ENCODE peak calls at places on chromosomes 2 and 18, in six cellular contexts. A is tibial nerve; Y is upper lobe of left lung; L is stomach; V is left ventricle myocardium inferior; E is CD8-positive, alpha-beta T cell. U is an unnamed sample. For H3K9me3, the result is how much of the 10 kb centered on the place peaks cover.

GRCh38 chr2:27833931-27834330 is 56.3 kb downstream of the RBKS start:
- DNase-seq in A (no peak), Y (no peak), L (no peak), V (no peak), E (no peak), U (no peak)

GRCh38 chr2:122707224-122707824 is 951.9 kb downstream of the TSN start:
- DNase-seq in A (no peak), Y (no peak), L (no peak), V (no peak), E (no peak), U (no peak)

GRCh38 chr2:150824118-150824517 is 336.7 kb upstream of the RND3 start:
- DNase-seq in A (no peak), Y (no peak), L (no peak), V (no peak), E (no peak), U (no peak)

GRCh38 chr2:169315357-169315756 is 47.0 kb downstream of the LRP2 start:
- DNase-seq in A (no peak), Y (no peak), L (no peak), V (no peak), E (no peak), U (no peak)

GRCh38 chr2:903223-903900 is 47.3 kb upstream of the SNTG2 start:
- DNase-seq in A (no peak), Y (no peak), L (no peak), V (no peak), E (no peak), U (no peak)

GRCh38 chr18:46447323-46447722 is 209.7 kb downstream of the LOXHD1 start:
- DNase-seq in A (no peak), Y (no peak), L (no peak), V (no peak), E (no peak), U (no peak)

GRCh38 chr2:172389685-172390339 is 37.6 kb upstream of the ITGA6 start:
- DNase-seq in A (no peak), Y (no peak), L (no peak), V (no peak), E (no peak), U (no peak)

GRCh38 chr2:59383473-59383872 is 1142.3 kb upstream of the FANCL start:
- DNase-seq in A (no peak), Y (no peak), L (no peak), V (no peak), E (no peak), U (no peak)

GRCh38 chr18:415627-416612 is 84.6 kb downstream of the COLEC12 start:
- DNase-seq in A (no peak), Y (no peak), L (no peak), V (no peak), E (no peak), U (no peak)

GRCh38 chr18:9820719-9821118 is 65.1 kb upstream of the TXNDC2 start:
- DNase-seq in A (no peak), Y (no peak), L (no peak), V (no peak), E (no peak), U (no peak)

GRCh38 chr2:235594041-235594440 is 100.2 kb downstream of the AGAP1 start:
- DNase-seq in A (no peak), Y (no peak), L (no peak), V (no peak), E (no peak), U (no peak)

GRCh38 chr2:138572318-138572717 is 70.7 kb downstream of the SPOPL start:
- DNase-seq in A (no peak), Y (no peak), L (no peak), V (no peak), E (no peak), U (no peak)

GRCh38 chr2:18749912-18750526 is 160.7 kb upstream of the NT5C1B start:
- DNase-seq in A (peak), Y (no peak), L (peak), V (no peak), E (peak), U (no peak)

GRCh38 chr2:191631754-191632153 is 46.2 kb upstream of the NABP1 start:
- DNase-seq in A (no peak), Y (no peak), L (no peak), V (peak), E (no peak), U (no peak)

GRCh38 chr2:28648671-28649395 is 102.8 kb upstream of the PPP1CB start:
- DNase-seq in A (no peak), Y (no peak), L (no peak), V (no peak), E (no peak), U (no peak)

GRCh38 chr2:45028276-45028675 is 19.0 kb upstream of the SIX2 start:
- DNase-seq in A (no peak), Y (no peak), L (no peak), V (no peak), E (no peak), U (no peak)

GRCh38 chr2:46364797-46365457 is 67.7 kb downstream of the EPAS1 start:
- DNase-seq in A (no peak), Y (no peak), L (peak), V (no peak), E (peak), U (no peak)

GRCh38 chr2:63035686-63036085 is 14.9 kb upstream of the OTX1 start:
- DNase-seq in A (no peak), Y (no peak), L (no peak), V (no peak), E (no peak), U (no peak)

GRCh38 chr2:45138904-45139303 is 129.7 kb upstream of the SIX2 start:
- DNase-seq in A (no peak), Y (no peak), L (no peak), V (no peak), E (no peak), U (no peak)

GRCh38 chr2:66889632-66889882 is 454.6 kb downstream of the MEIS1 start:
- DNase-seq in A (no peak), Y (no peak), L (no peak), V (no peak), E (no peak), U (no peak)

GRCh38 chr2:220893411-220893810 is 678.7 kb downstream of the EPHA4 start:
- DNase-seq in A (no peak), Y (no peak), L (no peak), V (no peak), E (no peak), U (no peak)

GRCh38 chr18:67463829-67464228 is 52.7 kb downstream of the DSEL start:
- DNase-seq in A (no peak), Y (no peak), L (no peak), V (no peak), E (no peak), U (no peak)

GRCh38 chr18:9658111-9658641 is 43.8 kb upstream of the PPP4R1 start:
- DNase-seq in A (no peak), Y (no peak), L (no peak), V (no peak), E (no peak), U (no peak)

GRCh38 chr2:133956434-133956935 is 297.4 kb upstream of the MGAT5 start:
- DNase-seq in A (no peak), Y (no peak), L (no peak), V (no peak), E (no peak), U (no peak)

GRCh38 chr2:88097192-88097591 is 29.6 kb downstream of the SMYD1 start:
- DNase-seq in A (no peak), Y (no peak), L (no peak), V (no peak), E (no peak), U (no peak)

GRCh38 chr2:152236191-152236925 is 60.8 kb upstream of the STAM2 start:
- DNase-seq in A (no peak), Y (no peak), L (no peak), V (no peak), E (no peak), U (no peak)

DNA sequence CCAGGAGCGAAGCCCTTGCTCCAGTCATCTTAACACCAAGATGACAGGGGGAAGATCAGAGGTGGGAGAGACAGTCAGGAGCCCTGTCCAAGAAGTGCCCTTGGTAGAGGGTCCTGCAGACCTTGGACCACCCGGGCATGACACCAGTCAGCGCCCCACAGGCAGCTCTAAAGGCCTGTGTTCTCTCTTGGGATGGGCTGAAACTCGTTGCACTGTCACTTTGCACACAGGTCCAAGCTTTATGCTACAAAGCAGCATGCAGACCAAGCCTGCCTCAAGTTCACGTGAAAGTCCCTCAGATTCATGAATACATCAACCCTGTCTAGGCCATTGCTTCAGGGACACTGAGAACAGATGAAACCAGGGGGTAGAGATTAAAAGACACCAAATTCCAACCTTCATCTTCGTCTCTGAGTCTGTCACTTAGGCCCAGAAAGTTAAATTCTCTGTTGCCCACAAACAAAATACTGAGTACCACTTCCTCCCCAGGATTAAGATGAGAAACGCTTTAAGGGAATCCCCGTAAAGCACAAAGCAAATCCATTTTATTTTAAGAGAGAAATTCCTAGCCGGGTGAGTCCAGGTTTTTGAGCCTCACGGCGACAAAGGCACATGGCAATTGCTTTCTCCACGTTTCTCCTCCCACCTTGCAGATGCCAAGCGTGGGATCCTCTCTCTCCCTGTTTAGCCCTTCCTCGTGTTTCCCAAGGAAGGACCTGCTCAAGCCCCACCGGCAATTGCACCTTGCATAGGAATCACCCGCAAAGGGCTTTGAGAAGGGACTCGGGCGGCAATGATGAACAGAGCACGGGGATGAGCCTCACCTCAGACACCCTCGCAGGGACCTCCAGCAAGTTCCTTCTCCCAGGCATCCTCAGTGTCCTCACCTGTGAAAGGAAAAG is 75.0 kb upstream of the ID2 start:
- DNase-seq in A (no peak), Y (no peak), L (no peak), V (no peak), E (no peak), U (no peak)
- H3K27ac ChIP-seq in A (no peak), Y (no peak), L (no peak), V (no peak), E (no peak), U (no peak)

GRCh38 chr2:127157651-127158460 is 50.9 kb upstream of the BIN1 start:
- DNase-seq in A (no peak), Y (no peak), L (peak), V (no peak), E (no peak), U (no peak)
- TF ChIP-seq CTCF in A (no peak), Y (no peak), L (no peak), V (no peak), E (no peak), U (no peak)

GRCh38 chr2:125324273-125324672 is 1299.2 kb downstream of the CNTNAP5 start:
- DNase-seq in A (no peak), Y (no peak), L (no peak), V (no peak), E (no peak), U (no peak)

GRCh38 chr2:125313806-125314205 is 1288.7 kb downstream of the CNTNAP5 start:
- DNase-seq in A (no peak), Y (no peak), L (no peak), V (no peak), E (no peak), U (no peak)

GRCh38 chr2:125318740-125319139 is 1293.7 kb downstream of the CNTNAP5 start:
- DNase-seq in A (no peak), Y (no peak), L (no peak), V (no peak), E (no peak), U (no peak)
- H3K9me3 ChIP-seq in A (under half), Y (under half), L (under half), V (under half), E (under half), U (under half)

DNA sequence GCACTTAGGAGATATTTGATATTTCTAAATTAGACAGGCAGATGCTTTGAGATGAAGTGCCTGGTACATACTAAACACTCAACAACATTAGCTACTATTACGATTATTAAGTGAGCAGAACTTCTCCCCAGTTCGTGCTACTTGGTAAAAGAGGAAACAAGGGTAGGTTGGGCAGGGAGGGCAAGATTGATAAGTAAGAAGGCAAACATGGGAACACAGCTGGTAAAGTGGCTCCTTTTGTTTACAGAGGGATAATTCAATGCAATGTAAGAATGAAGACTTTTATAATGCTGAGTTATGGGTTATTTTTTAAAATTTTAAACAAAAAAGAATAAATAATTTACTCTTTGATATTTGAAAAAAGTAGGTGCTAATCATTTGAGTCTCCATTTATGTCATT is 15.9 kb upstream of the WIPF1 start:
- DNase-seq in A (no peak), Y (no peak), L (no peak), V (no peak), E (no peak), U (no peak)
- H3K27ac ChIP-seq in A (no peak), Y (no peak), L (no peak), V (no peak), E (no peak), U (no peak)

DNA sequence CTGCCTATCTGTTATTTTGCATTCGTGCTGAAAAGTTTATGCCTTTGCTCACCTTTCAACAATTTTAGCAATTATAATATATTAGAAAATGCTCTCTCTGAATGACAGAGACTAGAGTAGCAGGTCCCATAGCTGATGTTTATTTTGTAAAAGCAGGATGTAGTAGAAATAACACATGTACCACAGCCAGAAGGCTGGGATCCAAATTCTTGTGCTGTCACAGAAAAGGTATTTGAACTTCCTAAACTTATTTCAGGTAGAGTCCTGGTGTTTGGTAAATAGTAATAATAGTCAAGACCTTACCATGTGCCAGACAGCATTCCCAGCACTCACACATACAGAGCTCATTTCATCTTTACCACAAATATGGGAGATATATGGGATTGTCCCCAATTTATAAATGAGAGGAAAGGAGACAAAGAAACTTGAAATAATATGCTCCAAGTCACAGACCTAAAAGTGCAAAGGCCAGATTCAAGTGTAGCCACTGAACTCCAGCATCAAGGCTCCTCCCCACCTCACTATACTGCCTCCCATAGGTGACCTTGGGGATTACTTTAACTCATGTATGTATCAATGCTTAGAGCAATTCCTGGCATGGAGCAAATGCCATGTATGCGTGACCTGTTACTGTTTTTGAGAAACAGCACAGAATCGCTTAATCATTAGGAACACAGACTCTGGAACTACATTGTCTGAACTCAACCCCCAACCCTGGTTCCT is 284.7 kb upstream of the RAB12 start:
- DNase-seq in A (no peak), Y (no peak), L (no peak), V (no peak), E (no peak), U (no peak)
- TF ChIP-seq CTCF in A (no peak), Y (no peak), L (no peak), V (no peak), E (no peak), U (no peak)

GRCh38 chr2:5791371-5791770 is 99.2 kb downstream of the SOX11 start:
- DNase-seq in A (no peak), Y (no peak), L (no peak), V (no peak), E (no peak), U (no peak)

GRCh38 chr2:5794012-5794411 is 101.8 kb downstream of the SOX11 start:
- DNase-seq in A (no peak), Y (no peak), L (no peak), V (no peak), E (no peak), U (no peak)

DNA sequence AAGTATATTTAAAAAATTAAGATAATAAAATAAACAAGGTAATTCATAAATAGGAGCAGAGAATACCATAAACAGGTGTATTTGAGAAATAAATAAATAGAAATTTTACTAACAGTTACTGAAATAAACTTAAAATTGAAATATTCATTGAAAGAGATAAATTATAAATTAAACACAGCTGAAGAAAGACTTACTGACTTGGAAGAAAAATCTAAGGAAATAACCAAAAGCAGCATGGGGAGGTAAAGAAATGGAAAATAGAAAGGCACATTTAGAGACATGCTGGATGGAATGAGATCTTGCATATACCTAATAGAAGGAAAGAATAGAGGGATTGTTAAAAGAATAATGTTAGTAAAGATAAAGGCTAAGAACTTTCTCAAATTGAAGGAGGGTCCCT is 96.3 kb downstream of the SOX11 start:
- DNase-seq in A (no peak), Y (no peak), L (no peak), V (no peak), E (no peak), U (no peak)
- H3K9me3 ChIP-seq in A (half or more), Y (under half), L (under half), V (under half), E (under half), U (under half)

GRCh38 chr2:217622664-217623063 is 380.1 kb downstream of the TNS1 start:
- DNase-seq in A (no peak), Y (no peak), L (no peak), V (no peak), E (no peak), U (no peak)

GRCh38 chr2:217618744-217619143 is 384.1 kb downstream of the TNS1 start:
- DNase-seq in A (no peak), Y (no peak), L (no peak), V (no peak), E (no peak), U (no peak)

GRCh38 chr2:217622205-217622621 is 380.6 kb downstream of the TNS1 start:
- DNase-seq in A (no peak), Y (no peak), L (no peak), V (no peak), E (no peak), U (no peak)

GRCh38 chr2:217623513-217623912 is 379.3 kb downstream of the TNS1 start:
- DNase-seq in A (no peak), Y (no peak), L (no peak), V (no peak), E (no peak), U (no peak)

DNA sequence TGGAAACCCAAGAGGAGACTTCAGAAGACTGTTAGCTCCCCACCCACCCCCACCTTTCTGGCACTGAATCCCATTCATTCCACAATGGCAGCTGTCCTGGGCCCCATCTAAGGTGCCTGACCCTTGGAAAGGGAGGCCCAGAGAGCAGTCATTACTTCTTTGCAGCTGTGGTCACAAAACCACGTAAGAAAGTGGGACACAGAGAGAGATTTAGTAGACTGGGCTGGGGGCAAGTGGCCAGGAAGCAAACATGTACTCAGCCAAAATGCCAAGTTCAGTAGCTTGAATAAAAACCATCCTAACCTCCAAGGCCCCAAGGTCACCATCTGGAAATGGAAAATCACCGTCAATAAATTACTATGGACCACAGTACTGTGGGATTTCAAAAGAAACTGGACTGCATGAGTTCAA is 381.4 kb downstream of the TNS1 start:
- DNase-seq in A (no peak), Y (no peak), L (no peak), V (no peak), E (no peak), U (no peak)
- H3K27ac ChIP-seq in A (no peak), Y (no peak), L (no peak), V (peak), E (no peak), U (no peak)

U was measured in CD4-positive, alpha-beta T cell.